ENCODE peak calls at places on chromosomes 12 and 14, in five cellular contexts. H is nephron progenitor cell, Y is Caco-2, Q is fibroblast of the aortic adventitia, L is GM13977. T is an unnamed sample.

GRCh38 chr12:108145011-108145410 is 15.9 kb downstream of the WSCD2 start:
- DNase-seq in H (no peak), Q (no peak), Y (no peak), L (no peak), T (no peak)

GRCh38 chr14:94408546-94409095 is 20.2 kb upstream of the SERPINA1 start:
- DNase-seq in H (no peak), L (no peak), Q (no peak), Y (no peak), T (no peak)

GRCh38 chr14:92339426-92339825 is 16.5 kb downstream of the SLC24A4 start:
- DNase-seq in H (no peak), Y (no peak), Q (no peak), L (no peak), T (no peak)

GRCh38 chr14:82045339-82045738 is 511.7 kb upstream of the SEL1L start:
- DNase-seq in Y (no peak), H (no peak), Q (no peak), L (no peak), T (no peak)

GRCh38 chr12:62640910-62641448 is 174.4 kb downstream of the MON2 start:
- DNase-seq in Q (no peak), H (no peak), Y (no peak), L (peak), T (no peak)

GRCh38 chr14:96122496-96122895 is 82.1 kb upstream of the BDKRB2 start:
- DNase-seq in H (peak), Y (peak), L (no peak), Q (no peak), T (peak)

GRCh38 chr12:98370976-98371375 is 144.4 kb upstream of the TMPO start:
- DNase-seq in Q (no peak), L (no peak), Y (no peak), H (no peak), T (no peak)

GRCh38 chr12:128178971-128179370 is 88.0 kb upstream of the TMEM132C start:
- DNase-seq in H (no peak), Y (no peak), L (no peak), Q (no peak), T (no peak)

GRCh38 chr12:58922849-58923248 is 2.5 kb upstream of the LRIG3 start:
- DNase-seq in Y (no peak), L (no peak), Q (peak), H (no peak), T (no peak)

DNA sequence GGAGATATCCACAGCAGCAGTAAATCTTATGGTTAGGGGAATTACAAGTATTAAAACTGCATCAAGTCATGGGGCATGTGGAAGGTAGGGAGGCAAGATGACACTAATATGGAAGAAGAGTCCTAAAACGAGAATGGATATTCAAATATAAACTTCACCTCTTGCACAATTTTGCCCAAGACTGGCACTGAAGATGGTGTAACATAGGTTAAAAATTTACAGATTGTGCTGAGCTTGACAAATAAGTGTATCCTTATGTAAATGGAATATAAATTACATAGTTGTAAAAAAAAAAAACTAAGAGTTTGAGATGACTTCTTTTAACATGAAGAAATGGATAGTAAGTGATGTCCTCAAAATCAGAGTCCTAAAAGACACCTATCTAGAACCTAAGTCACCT is 12.8 kb downstream of the ETFRF1 start:
- DNase-seq in L (no peak), Q (no peak), H (no peak), Y (no peak), T (no peak)
- TF ChIP-seq CTCF in L (no peak), Q (no peak), H (no peak), Y (no peak), T (no peak)

GRCh38 chr14:106276326-106277267 is 750.2 kb downstream of the TMEM121 start:
- DNase-seq in Y (no peak), H (no peak), L (no peak), Q (no peak), T (no peak)

GRCh38 chr14:106277503-106277902 is 751.1 kb downstream of the TMEM121 start:
- DNase-seq in L (peak), Q (no peak), Y (no peak), H (no peak), T (no peak)
- TF ChIP-seq CTCF in L (peak), Q (no peak), Y (peak), H (no peak), T (no peak)

DNA sequence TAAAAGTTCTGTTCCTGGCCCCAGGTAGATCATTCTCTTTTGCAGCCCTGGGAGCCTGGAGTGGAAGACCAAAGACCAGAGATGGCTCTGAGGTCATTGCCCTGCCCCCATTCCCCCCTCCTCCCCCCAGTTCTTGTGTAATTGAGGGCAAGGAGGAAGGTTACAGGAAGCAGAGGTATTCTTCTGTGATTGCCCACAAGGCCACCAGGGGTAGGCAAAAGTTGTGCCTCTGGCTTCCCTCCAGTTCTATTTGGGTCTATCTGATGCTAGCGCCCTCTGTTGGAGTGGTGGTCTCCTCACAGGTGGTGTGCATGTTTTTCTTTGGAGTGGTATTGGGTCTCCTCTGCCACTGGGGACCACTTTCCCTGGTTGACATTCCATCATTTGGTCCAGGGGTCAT is 41.2 kb upstream of the CRY1 start:
- DNase-seq in Q (no peak), Y (peak), H (no peak), L (no peak), T (no peak)
- TF ChIP-seq CTCF in Q (no peak), Y (peak), H (no peak), L (peak), T (peak)

GRCh38 chr12:7375145-7375543 is 68.8 kb downstream of the CD163L1 start:
- DNase-seq in L (no peak), H (no peak), Q (no peak), Y (no peak), T (no peak)

GRCh38 chr12:7369274-7369729 is 65.4 kb downstream of the ACSM4 start:
- DNase-seq in Y (no peak), L (no peak), Q (no peak), H (no peak), T (no peak)

GRCh38 chr12:7373226-7373625 is 69.4 kb downstream of the ACSM4 start:
- DNase-seq in H (no peak), Y (no peak), Q (no peak), L (no peak), T (no peak)

GRCh38 chr12:7376196-7376595 is 67.8 kb downstream of the CD163L1 start:
- DNase-seq in Y (no peak), Q (peak), L (no peak), H (no peak), T (no peak)

GRCh38 chr12:7374423-7375144 is 69.4 kb downstream of the CD163L1 start:
- DNase-seq in H (peak), L (peak), Q (peak), Y (peak), T (no peak)
- TF ChIP-seq CTCF in H (peak), L (peak), Q (peak), Y (peak), T (no peak)

GRCh38 chr14:89178802-89179201 is 238.2 kb downstream of the FOXN3 start:
- DNase-seq in Y (no peak), L (no peak), Q (peak), H (no peak), T (no peak)

GRCh38 chr14:89182326-89182725 is 234.7 kb downstream of the FOXN3 start:
- DNase-seq in L (no peak), Q (no peak), Y (no peak), H (no peak), T (no peak)

GRCh38 chr14:89179891-89180404 is 237.1 kb downstream of the FOXN3 start:
- DNase-seq in H (no peak), Y (no peak), Q (no peak), L (no peak), T (no peak)

GRCh38 chr14:89178376-89178775 is 238.7 kb downstream of the FOXN3 start:
- DNase-seq in Y (no peak), Q (no peak), L (no peak), H (no peak), T (no peak)

DNA sequence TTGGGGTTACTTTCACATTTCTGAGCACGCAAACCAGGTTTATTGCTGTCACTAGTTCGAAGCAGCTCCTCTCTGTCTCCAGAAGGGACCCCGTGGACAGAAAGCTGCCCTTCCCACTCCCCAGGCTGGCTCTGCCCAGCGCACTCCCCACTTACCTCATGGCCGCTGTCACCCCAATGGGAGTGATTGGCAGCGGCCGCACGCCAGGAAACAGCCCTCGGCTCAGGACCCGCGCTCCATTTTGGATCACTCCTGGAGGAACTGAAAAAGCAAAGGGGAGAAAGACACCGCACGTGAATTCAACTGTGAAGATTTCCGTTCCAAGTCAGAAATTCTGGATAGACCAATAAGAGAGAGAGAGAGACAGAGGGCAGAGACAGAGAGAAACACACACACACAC is 236.5 kb downstream of the FOXN3 start:
- DNase-seq in L (no peak), H (no peak), Y (no peak), Q (no peak), T (no peak)
- TF ChIP-seq CTCF in L (no peak), H (no peak), Y (no peak), Q (no peak), T (no peak)

GRCh38 chr12:121576851-121577391 is 3.9 kb downstream of the KDM2B start:
- DNase-seq in H (peak), Q (peak), Y (no peak), L (peak), T (no peak)

GRCh38 chr12:121577443-121578180 is 3.2 kb downstream of the KDM2B start:
- DNase-seq in H (peak), L (peak), Y (no peak), Q (no peak), T (no peak)

GRCh38 chr12:121579190-121579791 is 1.5 kb downstream of the KDM2B start:
- DNase-seq in Y (no peak), L (peak), H (peak), Q (no peak), T (peak)

GRCh38 chr12:121579981-121580868 is 598 bp downstream of the KDM2B start:
- DNase-seq in L (peak), Y (peak), Q (peak), H (peak), T (peak)

DNA sequence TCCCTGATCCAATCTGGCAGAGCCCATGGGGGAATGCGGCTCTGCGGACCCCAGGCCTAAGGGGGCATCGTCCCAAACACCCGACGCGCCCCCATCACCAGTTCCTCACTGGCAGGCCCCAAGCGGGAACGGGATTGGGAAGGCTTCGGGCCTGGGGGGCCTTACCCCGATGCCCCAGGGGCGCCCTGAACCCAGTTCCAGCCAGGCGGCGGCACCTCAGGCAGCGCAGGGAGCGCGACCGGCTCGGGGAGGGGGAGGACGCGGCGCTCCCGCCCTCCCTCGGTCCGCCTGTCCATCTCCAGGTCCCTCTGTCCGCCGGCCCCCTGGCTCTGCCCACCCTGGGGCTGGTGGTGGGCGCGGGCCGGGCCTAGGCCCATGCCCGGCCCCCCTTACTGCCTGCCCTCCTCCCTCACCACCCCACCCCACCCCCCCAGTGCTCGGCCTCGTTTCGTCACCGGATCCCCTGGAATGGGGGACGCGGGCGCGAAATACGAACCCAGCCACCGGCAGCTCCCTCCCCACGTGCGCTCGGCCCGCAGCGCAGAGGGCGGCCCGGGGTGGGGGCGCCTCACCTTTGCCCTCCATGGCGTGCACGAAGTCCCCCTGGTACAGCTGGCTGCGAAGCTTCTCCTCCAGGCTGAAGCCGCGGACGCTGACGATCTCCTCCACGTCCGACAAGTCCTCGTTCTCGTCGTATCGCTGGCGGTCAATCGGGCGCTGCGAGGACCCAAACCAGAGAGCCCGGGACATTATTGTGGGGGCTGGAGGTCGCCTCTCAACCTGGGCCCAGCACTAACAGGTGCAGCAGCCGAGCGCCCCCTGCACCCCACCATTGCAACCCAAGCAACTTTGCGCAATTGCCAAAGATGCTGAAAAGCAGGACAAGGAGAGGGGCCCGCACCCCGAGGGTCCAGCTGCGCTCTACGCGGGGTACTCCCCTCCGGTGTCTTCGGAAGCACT is 2.3 kb downstream of the KDM2B start:
- DNase-seq in Y (no peak), L (peak), Q (peak), H (peak), T (peak)
- TF ChIP-seq CTCF in Y (no peak), L (peak), Q (no peak), H (no peak), T (no peak)

DNA sequence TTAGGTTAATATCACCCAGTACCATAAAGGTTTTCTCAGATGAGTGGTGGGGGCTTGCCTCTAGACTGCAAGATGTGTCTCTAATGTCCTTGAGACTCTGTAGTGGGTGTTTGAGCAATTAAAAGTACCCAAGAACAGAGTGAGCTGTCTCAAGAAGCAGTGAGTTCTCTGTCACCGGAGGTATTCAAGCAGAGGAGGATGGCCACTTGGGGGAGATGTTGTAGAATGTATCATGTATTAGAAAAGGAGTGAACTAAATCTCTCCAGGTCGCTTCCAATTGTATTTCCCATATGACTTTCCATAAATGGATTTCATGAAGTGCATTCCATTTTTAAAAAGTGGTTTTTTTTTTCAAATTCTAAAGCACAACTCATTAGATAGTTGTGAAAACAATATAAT is 35.0 kb downstream of the SLC17A8 start:
- DNase-seq in L (no peak), Y (no peak), Q (no peak), H (no peak), T (no peak)
- TF ChIP-seq CTCF in L (no peak), Y (peak), Q (no peak), H (no peak), T (no peak)

DNA sequence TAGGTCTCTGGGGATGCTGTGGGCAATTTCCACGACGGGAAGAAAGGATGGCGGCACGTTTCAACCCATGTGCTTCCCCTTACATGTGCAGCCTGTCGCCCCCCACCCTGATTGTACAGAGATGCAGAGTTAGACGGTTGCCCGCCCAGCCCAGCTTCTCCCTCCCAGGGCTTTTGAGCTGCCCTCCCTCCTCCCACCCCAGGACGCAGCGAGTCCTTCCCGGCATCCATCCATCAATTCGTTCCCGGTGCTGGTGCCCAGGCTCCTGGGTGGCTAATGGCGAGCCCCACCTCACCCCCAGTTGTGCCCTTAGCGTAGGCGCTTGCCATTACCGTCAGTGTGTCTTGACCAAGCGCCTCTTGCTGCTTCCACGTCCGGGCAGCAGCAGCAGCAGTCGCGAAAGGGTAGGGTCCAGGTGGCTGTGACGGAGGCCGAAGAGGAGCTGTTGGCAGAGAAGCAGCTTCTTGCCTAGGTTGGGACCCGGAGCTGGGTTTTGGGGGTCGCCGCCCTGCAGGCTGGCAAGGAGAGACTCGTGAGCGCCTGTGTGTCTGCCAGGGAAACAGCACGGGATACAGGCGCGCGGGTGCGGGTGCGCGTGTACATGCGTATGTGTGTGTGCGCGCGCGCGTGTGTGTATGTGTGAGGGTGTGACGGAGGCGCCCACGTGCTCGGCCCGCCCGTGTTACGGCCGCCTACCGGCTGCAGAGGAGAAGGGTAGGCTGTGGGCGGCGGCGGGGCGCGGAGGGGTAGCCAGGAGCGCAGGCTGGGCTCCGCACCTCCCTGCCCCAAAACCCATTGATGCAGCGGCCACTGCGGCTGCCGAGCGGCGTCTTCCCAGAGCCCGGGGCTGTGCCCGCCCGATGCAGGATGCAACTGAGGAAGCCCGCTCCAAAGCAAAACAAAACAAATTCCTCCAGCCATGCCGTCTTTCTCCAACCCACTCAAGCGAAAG is at the start of gene SLC6A15:
- DNase-seq in Q (peak), H (peak), Y (no peak), L (peak), T (peak)
- TF ChIP-seq CTCF in Q (peak), H (peak), Y (no peak), L (no peak), T (peak)

GRCh38 chr12:123984903-123985302 is 11.9 kb downstream of the ZNF664 start:
- DNase-seq in Y (no peak), Q (no peak), H (no peak), L (no peak), T (no peak)

GRCh38 chr12:123987022-123987421 is 14.0 kb downstream of the ZNF664 start:
- DNase-seq in Y (no peak), L (no peak), Q (no peak), H (no peak), T (no peak)

GRCh38 chr12:123986374-123986920 is 13.4 kb downstream of the ZNF664 start:
- DNase-seq in Q (no peak), H (no peak), Y (no peak), L (no peak), T (no peak)

GRCh38 chr12:123982269-123982668 is 9.3 kb downstream of the ZNF664 start:
- DNase-seq in L (no peak), H (no peak), Y (no peak), Q (no peak), T (no peak)

GRCh38 chr12:123983822-123984485 is 10.9 kb downstream of the ZNF664 start:
- DNase-seq in Y (peak), H (peak), Q (peak), L (peak), T (no peak)
- TF ChIP-seq CTCF in Y (peak), H (peak), Q (peak), L (peak), T (no peak)

DNA sequence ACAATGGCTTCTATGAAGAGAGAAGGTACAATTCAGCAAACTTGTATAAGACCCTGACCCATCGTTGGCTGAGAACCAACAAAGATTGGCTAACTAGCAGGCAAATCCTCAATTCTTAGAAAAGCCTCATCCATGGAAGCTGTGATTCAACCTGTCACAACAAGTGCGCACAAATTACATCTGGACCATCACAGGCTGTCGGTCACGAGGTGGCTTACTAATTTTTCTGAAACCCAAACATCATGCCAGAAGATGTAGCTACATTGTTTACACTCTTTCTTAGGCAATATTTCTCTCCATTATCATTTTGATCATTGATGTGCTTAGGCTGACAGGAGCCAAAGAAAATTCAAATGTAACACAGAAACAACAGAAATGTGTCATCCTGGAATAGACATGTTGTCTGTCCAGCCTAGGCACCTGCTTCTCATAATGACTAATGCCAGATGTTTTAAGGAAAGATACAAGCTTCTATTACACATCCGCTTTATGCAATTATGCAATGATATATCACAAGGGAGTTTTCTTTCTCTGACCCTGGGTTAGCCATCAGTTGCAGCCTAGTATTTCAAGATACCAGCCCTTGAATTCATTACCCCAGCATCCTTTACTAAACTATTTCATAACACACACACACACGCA is 92.9 kb upstream of the DIO2 start:
- DNase-seq in Q (peak), L (no peak), Y (no peak), H (no peak), T (no peak)
- TF ChIP-seq CTCF in Q (no peak), L (no peak), Y (no peak), H (no peak), T (no peak)

T was measured in mesothelial cell of epicardium.